ENCODE peak calls at places on chromosomes 5 and 9, in seven cellular contexts. N is CD4-positive, alpha-beta memory T cell; L is neuronal stem cell; O is HCT116; T is colonic mucosa; Q is stomach; S is GM23338. R is an unnamed sample. For H3K36me3, the result is how much of the 10 kb centered on the place peaks cover.

GRCh38 chr5:179225387-179225786 is 119.9 kb downstream of the ADAMTS2 start:
- DNase-seq in N (no peak), L (no peak), O (no peak), T (no peak), Q (no peak), S (no peak), R (no peak)

GRCh38 chr5:14435481-14435880 is 146.1 kb upstream of the OTULINL start:
- DNase-seq in N (no peak), L (no peak), O (no peak), T (no peak), Q (no peak), S (no peak), R (no peak)

GRCh38 chr9:22158983-22159382 is 149.9 kb upstream of the CDKN2B start:
- DNase-seq in N (no peak), L (no peak), O (peak), T (peak), Q (peak), S (no peak), R (peak)

GRCh38 chr9:969310-969692 is 7.2 kb upstream of the DMRT3 start:
- DNase-seq in N (no peak), L (no peak), O (no peak), T (no peak), Q (no peak), S (peak), R (no peak)

GRCh38 chr5:42919600-42919999 is 107.9 kb upstream of the SELENOP start:
- DNase-seq in N (no peak), L (no peak), O (no peak), T (no peak), Q (no peak), S (no peak), R (no peak)

GRCh38 chr9:123412171-123412820 is 56.3 kb downstream of the CRB2 start:
- DNase-seq in N (no peak), L (no peak), O (no peak), T (no peak), Q (no peak), S (no peak), R (no peak)

GRCh38 chr9:23539311-23539710 is 286.7 kb downstream of the ELAVL2 start:
- DNase-seq in N (no peak), L (no peak), O (no peak), T (no peak), Q (no peak), S (no peak), R (no peak)

GRCh38 chr5:112036206-112036605 is 279.2 kb upstream of the NREP start:
- DNase-seq in N (no peak), L (no peak), O (no peak), T (no peak), Q (no peak), S (no peak), R (no peak)

GRCh38 chr5:176692326-176692725 is 45.0 kb downstream of the TSPAN17 start:
- DNase-seq in N (no peak), L (no peak), O (no peak), T (peak), Q (no peak), S (no peak), R (no peak)

GRCh38 chr5:173672891-173673290 is 56.4 kb upstream of the BOD1 start:
- DNase-seq in N (no peak), L (no peak), O (no peak), T (no peak), Q (peak), S (no peak), R (no peak)

GRCh38 chr5:180001136-180001535 is 70.4 kb downstream of the RNF130 start:
- DNase-seq in N (no peak), L (no peak), O (no peak), T (no peak), Q (no peak), S (no peak), R (no peak)

GRCh38 chr5:1723957-1724821 is 75.4 kb downstream of the MRPL36 start:
- DNase-seq in N (no peak), L (no peak), O (no peak), T (peak), Q (no peak), S (no peak), R (peak)

GRCh38 chr9:31839273-31839672 is 545.2 kb upstream of the ACO1 start:
- DNase-seq in N (no peak), L (no peak), O (no peak), T (no peak), Q (no peak), S (peak), R (no peak)

GRCh38 chr9:84111726-84112125 is 131.1 kb downstream of the RMI1 start:
- DNase-seq in N (no peak), L (no peak), O (no peak), T (no peak), Q (no peak), S (no peak), R (no peak)

DNA sequence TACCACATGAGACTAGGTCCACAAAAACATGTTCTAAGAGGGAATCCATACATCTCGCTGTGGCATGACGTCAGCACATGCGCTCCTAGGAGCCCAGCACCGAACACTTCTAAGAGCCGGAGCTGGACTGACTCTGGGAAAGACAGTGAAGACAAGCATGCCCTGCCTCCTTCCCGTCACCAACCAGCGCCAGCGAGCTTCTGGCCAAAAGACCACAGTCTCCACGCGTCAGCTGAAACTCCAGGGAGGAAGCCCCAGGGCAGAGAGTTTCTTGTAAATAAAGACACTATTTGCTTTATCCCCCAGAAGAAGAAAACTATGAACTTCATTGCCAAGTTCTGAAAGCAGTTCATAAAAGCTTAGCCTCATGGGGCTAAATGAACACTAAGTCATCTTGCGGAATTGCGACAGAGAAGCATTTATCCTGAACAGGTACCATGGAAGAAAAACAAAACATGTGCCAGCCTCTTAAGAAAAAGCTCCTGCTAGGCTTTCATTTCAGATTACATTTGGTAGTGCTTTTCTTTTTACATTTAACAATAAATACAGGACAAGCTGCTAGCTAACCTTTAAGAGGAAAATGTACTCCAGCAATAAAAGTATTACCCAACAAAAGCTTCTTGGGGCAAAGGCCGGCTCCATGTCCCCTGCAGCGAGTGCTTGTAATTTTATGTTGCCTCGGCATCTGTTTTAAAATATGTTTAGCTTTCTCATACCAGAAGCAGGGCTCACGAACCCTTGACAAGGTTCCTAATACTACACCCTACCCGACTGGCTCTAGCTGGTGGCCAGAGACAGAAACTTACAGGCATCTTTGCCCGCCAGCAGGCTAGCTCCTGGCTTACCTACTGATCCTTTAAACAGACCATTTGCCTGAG is 96.5 kb downstream of the PRRT1B start:
- DNase-seq in N (no peak), L (no peak), O (no peak), T (peak), Q (no peak), S (no peak), R (peak)
- H3K36me3 ChIP-seq in N (half or more), L (half or more), O (under half), T (under half), Q (under half), S (under half), R (under half)

DNA sequence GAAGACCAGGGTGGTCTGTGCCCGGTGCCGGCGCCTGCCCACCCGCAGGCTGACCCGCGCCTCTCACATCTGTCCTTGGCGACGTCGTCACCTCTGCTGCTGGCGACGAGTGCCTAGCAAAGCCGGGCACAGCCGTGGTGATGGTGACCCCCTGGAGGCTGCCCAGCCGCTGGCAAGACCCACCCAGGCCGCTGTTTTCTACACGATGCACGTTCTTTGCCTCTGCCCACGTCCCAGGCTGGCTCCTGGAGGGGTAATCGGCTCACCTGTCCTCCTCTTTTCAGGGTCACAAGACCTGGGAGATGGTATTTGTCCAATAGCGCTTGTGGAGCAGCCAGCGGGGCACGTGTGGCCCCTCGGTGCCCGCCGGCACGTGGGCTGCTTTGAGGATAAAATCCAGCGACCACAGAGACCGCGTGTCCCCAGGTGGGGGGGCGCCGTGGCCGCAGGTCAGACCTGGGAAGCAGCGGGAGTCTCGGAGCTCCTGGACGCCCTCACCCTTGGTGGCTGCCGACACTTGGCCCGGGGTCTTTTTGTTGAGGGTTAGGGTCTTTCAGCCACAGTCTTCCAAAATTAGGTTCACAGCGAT is 29.5 kb downstream of the SLC9A3 start:
- DNase-seq in N (no peak), L (no peak), O (no peak), T (no peak), Q (no peak), S (no peak), R (no peak)
- H3K27ac ChIP-seq in N (no peak), L (no peak), O (no peak), T (no peak), Q (no peak), S (no peak), R (no peak)

GRCh38 chr9:127463382-127463781 is 12.1 kb downstream of the LRSAM1 start:
- DNase-seq in N (no peak), L (no peak), O (no peak), T (no peak), Q (no peak), S (no peak), R (no peak)

GRCh38 chr9:127467621-127468020 is 16.3 kb downstream of the LRSAM1 start:
- DNase-seq in N (no peak), L (no peak), O (no peak), T (no peak), Q (no peak), S (no peak), R (no peak)

GRCh38 chr9:127458921-127459320 is 7.6 kb downstream of the LRSAM1 start:
- DNase-seq in N (no peak), L (no peak), O (no peak), T (no peak), Q (peak), S (no peak), R (no peak)

GRCh38 chr9:127463891-127464290 is 12.6 kb downstream of the LRSAM1 start:
- DNase-seq in N (no peak), L (no peak), O (no peak), T (no peak), Q (no peak), S (no peak), R (no peak)
- H3K36me3 ChIP-seq in N (under half), L (under half), O (under half), T (under half), Q (under half), S (under half), R (under half)

GRCh38 chr5:96736937-96737336 is 70.8 kb downstream of the ERAP1 start:
- DNase-seq in N (no peak), L (no peak), O (no peak), T (no peak), Q (no peak), S (no peak), R (no peak)

GRCh38 chr5:96729156-96729555 is 67.0 kb downstream of the CAST start:
- DNase-seq in N (no peak), L (no peak), O (no peak), T (no peak), Q (no peak), S (no peak), R (no peak)

GRCh38 chr5:96733771-96734498 is 71.8 kb downstream of the CAST start:
- DNase-seq in N (no peak), L (no peak), O (peak), T (no peak), Q (no peak), S (peak), R (no peak)

DNA sequence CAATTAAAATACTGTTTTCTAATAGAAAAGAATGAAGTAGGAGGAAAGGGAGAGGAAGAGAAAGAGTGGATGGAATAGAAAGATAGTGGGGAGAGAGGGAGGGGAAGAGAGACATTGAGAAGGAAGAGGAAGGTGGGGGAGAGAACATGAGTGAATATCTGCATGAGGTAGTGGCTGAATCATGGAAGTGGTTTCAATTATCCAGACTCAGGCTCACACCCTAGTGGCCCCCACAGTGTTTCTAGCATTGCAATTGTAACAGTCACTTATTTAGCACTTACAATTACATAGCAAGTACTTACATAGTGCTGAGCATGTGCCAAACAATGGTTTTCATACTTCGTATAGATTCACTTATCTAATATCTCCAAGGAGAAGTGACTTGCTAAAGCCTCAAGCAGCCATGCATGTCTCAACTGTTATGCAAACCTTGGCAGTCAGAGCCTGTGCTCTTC is 72.7 kb downstream of the CAST start:
- DNase-seq in N (no peak), L (no peak), O (no peak), T (no peak), Q (no peak), S (peak), R (no peak)
- H3K27ac ChIP-seq in N (no peak), L (no peak), O (no peak), T (no peak), Q (no peak), S (no peak), R (no peak)

GRCh38 chr9:4992872-4993271 is 7.8 kb downstream of the JAK2 start:
- DNase-seq in N (no peak), L (no peak), O (no peak), T (no peak), Q (no peak), S (no peak), R (no peak)
- H3K36me3 ChIP-seq in N (under half), L (under half), O (under half), T (under half), Q (under half), S (under half), R (under half)

GRCh38 chr5:150628936-150629485 is 11.4 kb upstream of the SYNPO start:
- DNase-seq in N (no peak), L (no peak), O (no peak), T (no peak), Q (no peak), S (no peak), R (no peak)

GRCh38 chr5:150631326-150631701 is 9.1 kb upstream of the SYNPO start:
- DNase-seq in N (no peak), L (no peak), O (no peak), T (no peak), Q (no peak), S (no peak), R (no peak)

GRCh38 chr5:150630459-150631325 is 9.8 kb upstream of the SYNPO start:
- DNase-seq in N (no peak), L (no peak), O (no peak), T (no peak), Q (no peak), S (no peak), R (no peak)

GRCh38 chr5:150627731-150628545 is 12.5 kb upstream of the SYNPO start:
- DNase-seq in N (no peak), L (no peak), O (no peak), T (no peak), Q (no peak), S (no peak), R (no peak)

GRCh38 chr5:150630016-150630415 is 10.4 kb upstream of the SYNPO start:
- DNase-seq in N (no peak), L (no peak), O (no peak), T (no peak), Q (no peak), S (no peak), R (no peak)
- H3K27ac ChIP-seq in N (no peak), L (no peak), O (no peak), T (no peak), Q (peak), S (no peak), R (no peak)

GRCh38 chr9:125325821-125326220 is 64.2 kb downstream of the GAPVD1 start:
- DNase-seq in N (no peak), L (no peak), O (no peak), T (no peak), Q (no peak), S (no peak), R (no peak)

GRCh38 chr9:125332527-125332926 is 70.9 kb downstream of the GAPVD1 start:
- DNase-seq in N (no peak), L (no peak), O (no peak), T (no peak), Q (no peak), S (no peak), R (no peak)

GRCh38 chr9:125329978-125330377 is 68.4 kb downstream of the GAPVD1 start:
- DNase-seq in N (no peak), L (no peak), O (no peak), T (no peak), Q (no peak), S (no peak), R (no peak)

DNA sequence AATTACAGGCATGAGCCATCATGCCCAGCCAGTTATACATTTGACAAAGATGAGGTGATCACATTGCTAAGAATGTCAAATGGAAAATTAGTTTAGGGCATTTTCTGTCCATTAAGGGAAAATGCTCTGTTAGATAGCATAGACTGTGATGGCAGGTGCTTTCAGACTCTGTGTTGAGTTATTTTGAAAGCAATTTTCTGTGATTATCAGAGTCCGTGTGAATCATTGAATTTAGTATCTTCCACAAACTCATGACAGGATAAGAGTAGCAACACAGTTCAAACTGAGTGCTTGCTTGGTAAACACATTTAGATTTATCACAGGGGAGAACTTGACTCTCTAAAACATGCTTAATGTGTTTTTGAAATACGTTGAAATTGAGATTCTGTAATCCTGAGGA is 69.0 kb downstream of the GAPVD1 start:
- DNase-seq in N (no peak), L (no peak), O (no peak), T (no peak), Q (no peak), S (no peak), R (no peak)
- H3K36me3 ChIP-seq in N (under half), L (half or more), O (under half), T (under half), Q (under half), S (under half), R (under half)

R was measured in testis.